ENCODE peak calls at places on chromosome 11, in eight cellular contexts. N is DMS53; H is stimulated activated CD8-positive, alpha-beta memory T cell treated with anti-CD3 and anti-CD28 coated beads, Interleukin-2, amount 100 ng/mL, for 1 hour; M is midbrain; Z is right lobe of liver; D is adipocyte; U is GM20000; E is C1 segment of cervical spinal cord. I is an unnamed sample.

GRCh38 chr11:73290536-73290935 is 17.5 kb upstream of the ARHGEF17 start:
- DNase-seq in U (no peak), E (no peak), D (no peak), M (no peak), Z (no peak), H (no peak), N (no peak), I (no peak)

GRCh38 chr11:20015101-20015500 is 145.2 kb downstream of the DBX1 start:
- DNase-seq in E (no peak), D (peak), M (no peak), Z (no peak), N (no peak), U (no peak), H (no peak), I (no peak)

GRCh38 chr11:44978961-44979331 is 28.3 kb upstream of the TP53I11 start:
- DNase-seq in M (no peak), D (no peak), Z (peak), H (no peak), N (peak), E (no peak), U (no peak), I (no peak)

GRCh38 chr11:66069715-66070603 is at the start of gene PACS1:
- DNase-seq in H (peak), U (peak), E (peak), Z (peak), D (peak), N (peak), M (peak), I (peak)

GRCh38 chr11:27701262-27702105 is 1.2 kb upstream of the BDNF start:
- DNase-seq in E (no peak), H (no peak), D (peak), N (peak), M (peak), U (no peak), Z (no peak), I (peak)

GRCh38 chr11:1157341-1157644 is 460 bp upstream of the MUC5AC start:
- DNase-seq in D (no peak), M (no peak), U (peak), E (no peak), N (no peak), H (no peak), Z (no peak), I (peak)

GRCh38 chr11:44316388-44317240 is 6.7 kb upstream of the ALX4 start:
- DNase-seq in E (no peak), H (no peak), U (peak), N (peak), Z (peak), D (no peak), M (no peak), I (no peak)

GRCh38 chr11:33552756-33553155 is 147.9 kb downstream of the C11orf91 start:
- DNase-seq in N (no peak), M (no peak), Z (no peak), H (no peak), D (no peak), U (no peak), E (no peak), I (no peak)

GRCh38 chr11:112289588-112290461 is 29.2 kb upstream of the PLET1 start:
- DNase-seq in H (peak), Z (peak), U (peak), E (peak), M (peak), N (peak), D (peak), I (peak)

GRCh38 chr11:86818466-86819282 is 18.3 kb downstream of the PRSS23 start:
- DNase-seq in D (peak), H (no peak), M (peak), U (peak), E (no peak), Z (no peak), N (peak), I (no peak)

GRCh38 chr11:113715882-113716625 is 9.9 kb upstream of the TMPRSS5 start:
- DNase-seq in M (peak), N (no peak), E (no peak), H (no peak), U (no peak), D (no peak), Z (no peak), I (no peak)

GRCh38 chr11:69801513-69802335 is 17.5 kb downstream of the FGF3 start:
- DNase-seq in D (peak), Z (no peak), N (peak), E (no peak), U (peak), H (no peak), M (no peak), I (no peak)

GRCh38 chr11:119827113-119827512 is 98.1 kb upstream of the NECTIN1 start:
- DNase-seq in D (no peak), H (no peak), U (no peak), M (no peak), E (no peak), N (no peak), Z (no peak), I (no peak)

GRCh38 chr11:109853156-109853776 is 239.9 kb upstream of the ZC3H12C start:
- DNase-seq in Z (no peak), N (peak), U (peak), M (no peak), H (no peak), E (no peak), D (peak), I (no peak)

GRCh38 chr11:107009190-107009589 is 9.1 kb downstream of the GUCY1A2 start:
- DNase-seq in Z (no peak), N (no peak), E (no peak), M (no peak), D (no peak), H (no peak), U (no peak), I (no peak)

GRCh38 chr11:17734418-17734911 is at the start of gene KCNC1:
- DNase-seq in U (peak), D (peak), N (peak), Z (peak), E (no peak), M (peak), H (no peak), I (no peak)

GRCh38 chr11:115720537-115721308 is 216.5 kb upstream of the CADM1 start:
- DNase-seq in H (no peak), M (no peak), U (no peak), Z (no peak), N (no peak), D (no peak), E (no peak), I (no peak)

GRCh38 chr11:70105369-70105754 is 27.2 kb downstream of the ANO1 start:
- DNase-seq in E (no peak), D (no peak), H (no peak), Z (no peak), N (no peak), M (no peak), U (no peak), I (no peak)

GRCh38 chr11:116930177-116930576 is 92.8 kb upstream of the APOA1 start:
- DNase-seq in M (peak), N (no peak), E (no peak), U (peak), H (peak), Z (no peak), D (peak), I (no peak)

GRCh38 chr11:10476927-10477689 is 22.0 kb downstream of the AMPD3 start:
- DNase-seq in N (peak), E (no peak), H (no peak), U (no peak), M (no peak), Z (no peak), D (no peak), I (no peak)

GRCh38 chr11:129932385-129933067 is 37.1 kb upstream of the NFRKB start:
- DNase-seq in D (no peak), Z (no peak), M (no peak), H (no peak), N (no peak), E (no peak), U (no peak), I (no peak)

GRCh38 chr11:119363874-119364590 is 17.5 kb downstream of the USP2 start:
- DNase-seq in H (peak), N (peak), D (peak), U (peak), E (peak), Z (peak), M (peak), I (no peak)

GRCh38 chr11:69552951-69553350 is 71.5 kb downstream of the LINC01488 start:
- DNase-seq in N (no peak), M (no peak), U (no peak), E (no peak), H (no peak), Z (no peak), D (no peak), I (no peak)

GRCh38 chr11:77082838-77083552 is 16.2 kb downstream of the CAPN5 start:
- DNase-seq in H (no peak), M (no peak), D (no peak), U (no peak), E (no peak), N (no peak), Z (no peak), I (peak)

GRCh38 chr11:78742430-78742829 is 167.8 kb upstream of the NARS2 start:
- DNase-seq in E (no peak), U (no peak), D (no peak), M (no peak), N (peak), Z (peak), H (no peak), I (peak)

GRCh38 chr11:102546427-102546826 is 15.9 kb upstream of the MMP7 start:
- DNase-seq in H (no peak), D (no peak), U (peak), E (no peak), M (no peak), Z (no peak), N (no peak), I (no peak)

GRCh38 chr11:10454902-10455631 is at the start of gene AMPD3:
- DNase-seq in H (no peak), N (peak), U (peak), Z (no peak), M (peak), E (no peak), D (peak), I (no peak)

GRCh38 chr11:3146612-3147256 is 18.4 kb downstream of the OSBPL5 start:
- DNase-seq in H (no peak), D (peak), Z (no peak), U (no peak), M (no peak), E (no peak), N (no peak), I (no peak)

I was measured in lower leg skin.